ENCODE peak calls at places on chromosomes 4 and X, in ten cellular contexts. Z, P, U, F, V, I, B, X, O and K are unnamed samples.

GRCh38 chrX:11351375-11352295 is 58.4 kb downstream of the AMELX start:
- DNase-seq in Z (peak), P (peak), U (no peak), F (peak), V (no peak), I (no peak), B (peak), X (no peak), O (no peak), K (no peak)

GRCh38 chr4:8215001-8215427 is 15.9 kb downstream of the SH3TC1 start:
- DNase-seq in Z (peak), P (no peak), U (no peak), F (peak), V (no peak), I (no peak), B (peak), X (no peak), O (no peak), K (no peak)

GRCh38 chr4:48748949-48749596 is 31.0 kb downstream of the FRYL start:
- DNase-seq in Z (no peak), P (no peak), U (no peak), F (peak), V (no peak), I (no peak), B (peak), X (peak), O (no peak), K (peak)

GRCh38 chrX:55007633-55008032 is 7.5 kb downstream of the APEX2 start:
- DNase-seq in Z (peak), P (no peak), U (no peak), F (peak), V (no peak), I (no peak), B (no peak), X (no peak), O (no peak), K (no peak)

GRCh38 chr4:121448231-121448630 is 67.4 kb upstream of the QRFPR start:
- DNase-seq in Z (no peak), P (no peak), U (no peak), F (no peak), V (no peak), I (no peak), B (no peak), X (no peak), O (no peak), K (no peak)

GRCh38 chrX:65528705-65529340 is 5.8 kb downstream of the LAS1L start:
- DNase-seq in Z (peak), P (no peak), U (peak), F (peak), V (peak), I (peak), B (peak), X (peak), O (peak), K (peak)

GRCh38 chr4:129344058-129344457 is 248.1 kb downstream of the C4orf33 start:
- DNase-seq in Z (peak), P (no peak), U (no peak), F (peak), V (no peak), I (peak), B (peak), X (peak), O (no peak), K (peak)

GRCh38 chr4:159400782-159401712 is 298.2 kb downstream of the RAPGEF2 start:
- DNase-seq in Z (peak), P (peak), U (no peak), F (peak), V (no peak), I (peak), B (no peak), X (no peak), O (no peak), K (no peak)

GRCh38 chrX:65731684-65732289 is 64.3 kb downstream of the MSN start:
- DNase-seq in Z (no peak), P (no peak), U (no peak), F (no peak), V (no peak), I (no peak), B (no peak), X (no peak), O (no peak), K (no peak)

GRCh38 chr4:95106408-95106928 is 348.7 kb downstream of the BMPR1B start:
- DNase-seq in Z (peak), P (no peak), U (no peak), F (peak), V (no peak), I (no peak), B (no peak), X (no peak), O (no peak), K (no peak)

GRCh38 chr4:76251448-76252270 is at the start of gene FAM47E:
- DNase-seq in Z (peak), P (no peak), U (no peak), F (no peak), V (peak), I (peak), B (peak), X (peak), O (peak), K (peak)

GRCh38 chr4:137647375-137647774 is 115.1 kb upstream of the PCDH18 start:
- DNase-seq in Z (no peak), P (no peak), U (no peak), F (no peak), V (no peak), I (no peak), B (no peak), X (no peak), O (no peak), K (no peak)

GRCh38 chrX:21958888-21959287 is 18.4 kb downstream of the SMS start:
- DNase-seq in Z (no peak), P (no peak), U (no peak), F (no peak), V (no peak), I (no peak), B (no peak), X (no peak), O (no peak), K (no peak)

GRCh38 chrX:5681159-5681558 is 547.5 kb downstream of the NLGN4X start:
- DNase-seq in Z (peak), P (no peak), U (no peak), F (no peak), V (no peak), I (peak), B (no peak), X (no peak), O (no peak), K (no peak)

GRCh38 chr4:94757192-94758140 is at the start of gene BMPR1B:
- DNase-seq in Z (peak), P (peak), U (no peak), F (peak), V (no peak), I (peak), B (peak), X (no peak), O (no peak), K (peak)

GRCh38 chrX:139692506-139692849 is 15.5 kb downstream of the MCF2 start:
- DNase-seq in Z (no peak), P (no peak), U (no peak), F (peak), V (no peak), I (no peak), B (no peak), X (no peak), O (no peak), K (no peak)

GRCh38 chrX:103529550-103529949 is 10.3 kb upstream of the RAB40A start:
- DNase-seq in Z (no peak), P (no peak), U (no peak), F (no peak), V (no peak), I (no peak), B (no peak), X (no peak), O (no peak), K (no peak)

GRCh38 chrX:110081740-110082139 is 78.8 kb downstream of the TMEM164 start:
- DNase-seq in Z (no peak), P (no peak), U (no peak), F (no peak), V (no peak), I (no peak), B (no peak), X (no peak), O (no peak), K (no peak)

GRCh38 chr4:6470502-6471302 is 1.7 kb downstream of the PPP2R2C start:
- DNase-seq in Z (peak), P (no peak), U (no peak), F (peak), V (no peak), I (no peak), B (peak), X (peak), O (no peak), K (peak)

GRCh38 chr4:8228319-8229250 is 29.5 kb downstream of the SH3TC1 start:
- DNase-seq in Z (peak), P (peak), U (peak), F (peak), V (peak), I (peak), B (no peak), X (peak), O (peak), K (no peak)

GRCh38 chr4:158315706-158316105 is 105.4 kb downstream of the TMEM144 start:
- DNase-seq in Z (peak), P (peak), U (no peak), F (peak), V (no peak), I (no peak), B (no peak), X (no peak), O (no peak), K (no peak)

GRCh38 chr4:3399277-3400194 is 42.2 kb upstream of the HGFAC start:
- DNase-seq in Z (no peak), P (no peak), U (no peak), F (no peak), V (no peak), I (peak), B (no peak), X (no peak), O (no peak), K (no peak)

GRCh38 chr4:98447648-98448047 is 186.5 kb downstream of the RAP1GDS1 start:
- DNase-seq in Z (no peak), P (no peak), U (no peak), F (no peak), V (no peak), I (no peak), B (peak), X (peak), O (no peak), K (no peak)

GRCh38 chrX:46627044-46627443 is 53.5 kb downstream of the CHST7 start:
- DNase-seq in Z (no peak), P (no peak), U (no peak), F (no peak), V (no peak), I (no peak), B (no peak), X (no peak), O (no peak), K (no peak)

GRCh38 chrX:49019599-49020249 is 17.7 kb upstream of the GRIPAP1 start:
- DNase-seq in Z (no peak), P (no peak), U (no peak), F (no peak), V (no peak), I (no peak), B (no peak), X (no peak), O (no peak), K (no peak)

GRCh38 chrX:110002300-110003166 is at the start of gene TMEM164:
- DNase-seq in Z (peak), P (no peak), U (peak), F (peak), V (peak), I (peak), B (peak), X (peak), O (peak), K (peak)

GRCh38 chr4:107619065-107619464 is 101.0 kb downstream of the PAPSS1 start:
- DNase-seq in Z (peak), P (no peak), U (no peak), F (peak), V (no peak), I (no peak), B (no peak), X (no peak), O (no peak), K (no peak)